ENCODE peak calls at places on chromosomes 6 and 20, in six cellular contexts. One of them, this sample, is unnamed. For H3K36me3, the result is how much of the 10 kb centered on the place peaks cover.

GRCh38 chr6:25747477-25747876 is 7.1 kb upstream of the SLC17A4 start:
- DNase-seq in colonic mucosa: no peak
- DNase-seq in tibial artery: no peak
- DNase-seq in gastrocnemius medialis: no peak
- DNase-seq in stomach: no peak
- DNase-seq in heart right ventricle: no peak
- DNase-seq in this sample: no peak

GRCh38 chr20:44085616-44086434 is 101.2 kb downstream of the JPH2 start:
- DNase-seq in gastrocnemius medialis: peak
- DNase-seq in heart right ventricle: no peak
- DNase-seq in tibial artery: no peak
- DNase-seq in colonic mucosa: no peak
- DNase-seq in stomach: no peak
- DNase-seq in this sample: no peak

GRCh38 chr6:49326337-49326736 is 136.7 kb downstream of the MMUT start:
- DNase-seq in heart right ventricle: no peak
- DNase-seq in colonic mucosa: no peak
- DNase-seq in gastrocnemius medialis: no peak
- DNase-seq in tibial artery: no peak
- DNase-seq in stomach: no peak
- DNase-seq in this sample: no peak

GRCh38 chr6:159645659-159646058 is 47.4 kb downstream of the SOD2 start:
- DNase-seq in tibial artery: no peak
- DNase-seq in gastrocnemius medialis: no peak
- DNase-seq in stomach: no peak
- DNase-seq in heart right ventricle: no peak
- DNase-seq in colonic mucosa: no peak
- DNase-seq in this sample: no peak

GRCh38 chr20:49545572-49545971 is 22.4 kb downstream of the PTGIS start:
- DNase-seq in heart right ventricle: no peak
- DNase-seq in stomach: no peak
- DNase-seq in colonic mucosa: no peak
- DNase-seq in tibial artery: no peak
- DNase-seq in gastrocnemius medialis: no peak
- DNase-seq in this sample: no peak

GRCh38 chr6:12481292-12481691 is 191.1 kb downstream of the EDN1 start:
- DNase-seq in tibial artery: no peak
- DNase-seq in colonic mucosa: no peak
- DNase-seq in stomach: no peak
- DNase-seq in gastrocnemius medialis: no peak
- DNase-seq in heart right ventricle: no peak
- DNase-seq in this sample: no peak

GRCh38 chr6:105900120-105900937 is 185.8 kb upstream of the PRDM1 start:
- DNase-seq in tibial artery: no peak
- DNase-seq in colonic mucosa: no peak
- DNase-seq in heart right ventricle: no peak
- DNase-seq in stomach: no peak
- DNase-seq in gastrocnemius medialis: no peak
- DNase-seq in this sample: no peak

GRCh38 chr6:22873531-22874136 is 304.3 kb downstream of the HDGFL1 start:
- DNase-seq in gastrocnemius medialis: peak
- DNase-seq in heart right ventricle: no peak
- DNase-seq in stomach: no peak
- DNase-seq in colonic mucosa: no peak
- DNase-seq in tibial artery: no peak
- DNase-seq in this sample: no peak

GRCh38 chr6:14638932-14639875 is 521.6 kb downstream of the CD83 start:
- DNase-seq in heart right ventricle: peak
- DNase-seq in stomach: no peak
- DNase-seq in gastrocnemius medialis: peak
- DNase-seq in tibial artery: no peak
- DNase-seq in colonic mucosa: peak
- DNase-seq in this sample: no peak

GRCh38 chr20:34527016-34527415 is 10.8 kb downstream of the DYNLRB1 start:
- DNase-seq in gastrocnemius medialis: no peak
- DNase-seq in tibial artery: peak
- DNase-seq in stomach: no peak
- DNase-seq in heart right ventricle: no peak
- DNase-seq in colonic mucosa: no peak
- DNase-seq in this sample: no peak

GRCh38 chr6:111843347-111844147 is 29.7 kb downstream of the FYN start:
- DNase-seq in stomach: no peak
- DNase-seq in colonic mucosa: no peak
- DNase-seq in tibial artery: no peak
- DNase-seq in gastrocnemius medialis: no peak
- DNase-seq in heart right ventricle: no peak
- DNase-seq in this sample: no peak

GRCh38 chr6:71012871-71013456 is 56.1 kb upstream of the B3GAT2 start:
- DNase-seq in tibial artery: no peak
- DNase-seq in colonic mucosa: no peak
- DNase-seq in gastrocnemius medialis: no peak
- DNase-seq in heart right ventricle: no peak
- DNase-seq in stomach: no peak
- DNase-seq in this sample: no peak

GRCh38 chr6:3825851-3826581 is 23.2 kb upstream of the FAM50B start:
- DNase-seq in gastrocnemius medialis: peak
- DNase-seq in heart right ventricle: peak
- DNase-seq in colonic mucosa: peak
- DNase-seq in tibial artery: peak
- DNase-seq in stomach: peak
- DNase-seq in this sample: peak

GRCh38 chr20:50172347-50173013 is 18.1 kb upstream of the CEBPB start:
- DNase-seq in gastrocnemius medialis: peak
- DNase-seq in tibial artery: peak
- DNase-seq in stomach: peak
- DNase-seq in heart right ventricle: peak
- DNase-seq in colonic mucosa: peak
- DNase-seq in this sample: peak

GRCh38 chr6:112298816-112299281 is 44.5 kb upstream of the LAMA4 start:
- DNase-seq in heart right ventricle: no peak
- DNase-seq in stomach: no peak
- DNase-seq in colonic mucosa: no peak
- DNase-seq in gastrocnemius medialis: no peak
- DNase-seq in tibial artery: no peak
- DNase-seq in this sample: no peak

GRCh38 chr20:62590301-62591121 is 51.8 kb upstream of the SLCO4A1 start:
- DNase-seq in heart right ventricle: no peak
- DNase-seq in colonic mucosa: no peak
- DNase-seq in tibial artery: no peak
- DNase-seq in gastrocnemius medialis: no peak
- DNase-seq in stomach: peak
- DNase-seq in this sample: peak

GRCh38 chr6:22045261-22045912 is 251.4 kb downstream of the PRL start:
- DNase-seq in tibial artery: no peak
- DNase-seq in colonic mucosa: no peak
- DNase-seq in gastrocnemius medialis: no peak
- DNase-seq in stomach: no peak
- DNase-seq in heart right ventricle: no peak
- DNase-seq in this sample: no peak

GRCh38 chr6:109998159-109998785 is 20.2 kb downstream of the GPR6 start:
- DNase-seq in stomach: no peak
- DNase-seq in heart right ventricle: no peak
- DNase-seq in colonic mucosa: no peak
- DNase-seq in gastrocnemius medialis: no peak
- DNase-seq in tibial artery: no peak
- DNase-seq in this sample: no peak

DNA sequence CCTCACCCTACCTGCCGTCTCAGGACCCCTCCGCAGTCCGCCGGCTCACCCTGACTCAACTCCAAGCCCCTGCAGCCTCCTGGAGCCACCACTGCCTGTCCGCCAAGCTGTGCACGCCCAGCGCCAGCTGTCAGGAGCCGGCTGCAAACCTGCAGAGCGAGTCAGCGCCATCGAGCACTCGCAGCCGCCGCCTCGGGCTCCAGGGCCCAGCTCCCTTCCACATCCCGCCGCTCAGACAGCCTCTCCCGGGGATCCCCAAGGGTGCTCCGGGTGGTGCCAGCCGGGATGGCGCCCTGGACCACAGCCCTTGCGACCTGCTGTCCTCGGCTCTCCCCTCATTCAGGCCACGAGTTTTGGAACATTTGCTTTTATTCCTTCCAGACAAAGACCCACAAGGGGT is 4.2 kb downstream of the TNNC2 start:
- DNase-seq in colonic mucosa: peak
- DNase-seq in gastrocnemius medialis: no peak
- DNase-seq in stomach: peak
- DNase-seq in tibial artery: peak
- DNase-seq in heart right ventricle: no peak
- DNase-seq in this sample: peak
- H3K4me3 ChIP-seq in colonic mucosa: peak
- H3K4me3 ChIP-seq in gastrocnemius medialis: no peak
- H3K4me3 ChIP-seq in stomach: no peak
- H3K4me3 ChIP-seq in tibial artery: peak
- H3K4me3 ChIP-seq in heart right ventricle: peak
- H3K4me3 ChIP-seq in this sample: no peak

GRCh38 chr6:163296835-163297519 is 117.5 kb upstream of the QKI start:
- DNase-seq in tibial artery: no peak
- DNase-seq in stomach: no peak
- DNase-seq in colonic mucosa: no peak
- DNase-seq in heart right ventricle: no peak
- DNase-seq in gastrocnemius medialis: peak
- DNase-seq in this sample: no peak
- H3K36me3 ChIP-seq in tibial artery: under half
- H3K36me3 ChIP-seq in stomach: under half
- H3K36me3 ChIP-seq in colonic mucosa: under half
- H3K36me3 ChIP-seq in heart right ventricle: under half
- H3K36me3 ChIP-seq in gastrocnemius medialis: under half
- H3K36me3 ChIP-seq in this sample: under half

GRCh38 chr20:5705827-5706226 is 44.4 kb upstream of the SHLD1 start:
- DNase-seq in stomach: no peak
- DNase-seq in heart right ventricle: no peak
- DNase-seq in colonic mucosa: no peak
- DNase-seq in gastrocnemius medialis: no peak
- DNase-seq in tibial artery: no peak
- DNase-seq in this sample: no peak
- TF ChIP-seq CTCF in stomach: no peak
- TF ChIP-seq CTCF in heart right ventricle: no peak
- TF ChIP-seq CTCF in colonic mucosa: no peak
- TF ChIP-seq CTCF in gastrocnemius medialis: no peak
- TF ChIP-seq CTCF in tibial artery: no peak
- TF ChIP-seq CTCF in this sample: no peak

GRCh38 chr20:4665591-4665990 is 56.1 kb upstream of the PRND start:
- DNase-seq in tibial artery: no peak
- DNase-seq in stomach: no peak
- DNase-seq in heart right ventricle: no peak
- DNase-seq in gastrocnemius medialis: no peak
- DNase-seq in colonic mucosa: no peak
- DNase-seq in this sample: no peak
- H3K4me3 ChIP-seq in tibial artery: no peak
- H3K4me3 ChIP-seq in stomach: no peak
- H3K4me3 ChIP-seq in heart right ventricle: no peak
- H3K4me3 ChIP-seq in gastrocnemius medialis: no peak
- H3K4me3 ChIP-seq in colonic mucosa: no peak
- H3K4me3 ChIP-seq in this sample: no peak

DNA sequence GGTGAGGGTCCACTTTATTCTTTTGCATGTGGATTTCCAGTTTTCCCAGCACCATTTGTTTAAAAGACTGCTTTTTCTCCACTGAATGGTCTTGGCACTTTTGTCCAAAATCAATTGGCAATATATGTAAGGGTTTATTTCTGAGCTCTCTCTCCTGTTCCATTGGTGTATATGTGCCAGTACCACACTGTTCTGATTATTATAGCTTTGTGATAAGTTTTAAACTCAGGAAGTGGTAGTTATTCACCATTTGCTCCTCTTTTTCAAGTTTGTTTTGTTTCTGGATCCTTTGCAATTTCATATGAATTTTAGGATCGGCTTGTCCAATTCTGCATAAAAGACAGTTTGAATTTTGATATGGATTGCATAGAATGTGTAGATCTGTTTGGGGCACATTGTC is 4.4 kb downstream of the ZGPAT start:
- DNase-seq in stomach: no peak
- DNase-seq in gastrocnemius medialis: no peak
- DNase-seq in heart right ventricle: no peak
- DNase-seq in tibial artery: no peak
- DNase-seq in colonic mucosa: no peak
- DNase-seq in this sample: no peak
- H3K36me3 ChIP-seq in stomach: under half
- H3K36me3 ChIP-seq in gastrocnemius medialis: under half
- H3K36me3 ChIP-seq in heart right ventricle: under half
- H3K36me3 ChIP-seq in tibial artery: half or more
- H3K36me3 ChIP-seq in colonic mucosa: under half
- H3K36me3 ChIP-seq in this sample: under half

GRCh38 chr6:69617163-69617562 is 179.6 kb downstream of the LMBRD1 start:
- DNase-seq in heart right ventricle: no peak
- DNase-seq in tibial artery: no peak
- DNase-seq in stomach: no peak
- DNase-seq in gastrocnemius medialis: no peak
- DNase-seq in colonic mucosa: no peak
- DNase-seq in this sample: no peak

GRCh38 chr6:69627625-69628024 is 169.2 kb downstream of the LMBRD1 start:
- DNase-seq in tibial artery: no peak
- DNase-seq in heart right ventricle: no peak
- DNase-seq in gastrocnemius medialis: no peak
- DNase-seq in colonic mucosa: no peak
- DNase-seq in stomach: no peak
- DNase-seq in this sample: no peak

GRCh38 chr6:69622230-69622629 is 174.6 kb downstream of the LMBRD1 start:
- DNase-seq in stomach: no peak
- DNase-seq in heart right ventricle: no peak
- DNase-seq in tibial artery: no peak
- DNase-seq in gastrocnemius medialis: no peak
- DNase-seq in colonic mucosa: no peak
- DNase-seq in this sample: no peak

GRCh38 chr6:69624944-69625343 is 171.9 kb downstream of the LMBRD1 start:
- DNase-seq in colonic mucosa: no peak
- DNase-seq in heart right ventricle: no peak
- DNase-seq in gastrocnemius medialis: no peak
- DNase-seq in stomach: no peak
- DNase-seq in tibial artery: no peak
- DNase-seq in this sample: no peak

GRCh38 chr6:69622924-69623323 is 173.9 kb downstream of the LMBRD1 start:
- DNase-seq in gastrocnemius medialis: no peak
- DNase-seq in heart right ventricle: no peak
- DNase-seq in colonic mucosa: no peak
- DNase-seq in stomach: no peak
- DNase-seq in tibial artery: no peak
- DNase-seq in this sample: no peak
- TF ChIP-seq CTCF in gastrocnemius medialis: no peak
- TF ChIP-seq CTCF in heart right ventricle: no peak
- TF ChIP-seq CTCF in colonic mucosa: no peak
- TF ChIP-seq CTCF in stomach: no peak
- TF ChIP-seq CTCF in tibial artery: no peak
- TF ChIP-seq CTCF in this sample: no peak

GRCh38 chr6:167351656-167352354 is 26.9 kb downstream of the TTLL2 start:
- DNase-seq in heart right ventricle: no peak
- DNase-seq in tibial artery: no peak
- DNase-seq in colonic mucosa: no peak
- DNase-seq in gastrocnemius medialis: no peak
- DNase-seq in stomach: no peak
- DNase-seq in this sample: no peak
- H3K4me3 ChIP-seq in heart right ventricle: peak
- H3K4me3 ChIP-seq in tibial artery: peak
- H3K4me3 ChIP-seq in colonic mucosa: peak
- H3K4me3 ChIP-seq in gastrocnemius medialis: no peak
- H3K4me3 ChIP-seq in stomach: peak
- H3K4me3 ChIP-seq in this sample: peak